ENCODE peak calls at places on chromosomes 1 and 21, in ten cellular contexts. C, D, F, B, K, X, W, S, P and Y are unnamed samples. For H3K27me3, the result is how much of the 10 kb centered on the place peaks cover.

GRCh38 chr1:225449261-225449660 is 21.4 kb upstream of the LBR start:
- DNase-seq in K (no peak), X (no peak), P (no peak), C (no peak), S (no peak), F (no peak), B (no peak), D (no peak), W (no peak), Y (no peak)

GRCh38 chr1:228334954-228335353 is 71.7 kb downstream of the TRIM11 start:
- DNase-seq in B (no peak), F (no peak), C (peak), D (no peak), X (no peak), S (no peak), K (no peak), W (no peak), P (no peak), Y (no peak)

GRCh38 chr21:32597205-32597604 is 11.9 kb upstream of the TCP10L start:
- DNase-seq in C (no peak), S (peak), B (peak), K (no peak), P (no peak), D (peak), X (no peak), W (no peak), F (peak), Y (no peak)

GRCh38 chr1:247452447-247453039 is 5.4 kb downstream of the OR2B11 start:
- DNase-seq in D (no peak), X (no peak), P (no peak), C (no peak), F (no peak), K (no peak), W (no peak), S (no peak), B (no peak), Y (no peak)

GRCh38 chr1:225498539-225499135 is 70.8 kb upstream of the LBR start:
- DNase-seq in K (no peak), W (no peak), S (no peak), D (peak), P (no peak), C (no peak), X (no peak), F (peak), B (peak), Y (peak)

GRCh38 chr21:25961042-25961441 is 209.5 kb downstream of the APP start:
- DNase-seq in B (no peak), K (peak), S (no peak), C (no peak), X (no peak), W (peak), P (no peak), F (no peak), D (no peak), Y (peak)

GRCh38 chr1:87435484-87435883 is 106.8 kb downstream of the LMO4 start:
- DNase-seq in C (no peak), W (no peak), D (no peak), X (no peak), S (no peak), F (peak), K (no peak), P (no peak), B (peak), Y (no peak)

GRCh38 chr1:208523007-208523406 is 278.8 kb upstream of the PLXNA2 start:
- DNase-seq in W (no peak), X (no peak), D (no peak), B (no peak), F (no peak), S (no peak), P (no peak), K (no peak), C (no peak), Y (no peak)

GRCh38 chr1:3864884-3865283 is 7.6 kb downstream of the DFFB start:
- DNase-seq in W (no peak), P (no peak), K (no peak), F (no peak), C (no peak), B (no peak), D (no peak), S (no peak), X (no peak), Y (no peak)

GRCh38 chr1:58883037-58883887 is 99.4 kb upstream of the JUN start:
- DNase-seq in B (peak), C (no peak), W (peak), P (peak), X (peak), D (peak), K (peak), F (peak), S (peak), Y (peak)

GRCh38 chr21:46661211-46661625 is 25.7 kb downstream of the PRMT2 start:
- DNase-seq in K (peak), B (peak), P (peak), D (peak), W (peak), F (peak), S (peak), X (peak), C (no peak), Y (no peak)

GRCh38 chr1:40877681-40878080 is 15.5 kb upstream of the CITED4 start:
- DNase-seq in D (peak), B (peak), W (no peak), C (peak), K (peak), P (peak), X (no peak), S (peak), F (peak), Y (peak)

GRCh38 chr1:110783292-110783918 is 89.5 kb upstream of the CD53 start:
- DNase-seq in S (no peak), P (no peak), W (peak), F (peak), C (no peak), D (peak), X (peak), B (peak), K (peak), Y (peak)

GRCh38 chr1:152707860-152708259 is at the start of gene LCE4A:
- DNase-seq in X (no peak), B (no peak), S (no peak), D (no peak), C (no peak), W (no peak), K (no peak), F (no peak), P (no peak), Y (no peak)

DNA sequence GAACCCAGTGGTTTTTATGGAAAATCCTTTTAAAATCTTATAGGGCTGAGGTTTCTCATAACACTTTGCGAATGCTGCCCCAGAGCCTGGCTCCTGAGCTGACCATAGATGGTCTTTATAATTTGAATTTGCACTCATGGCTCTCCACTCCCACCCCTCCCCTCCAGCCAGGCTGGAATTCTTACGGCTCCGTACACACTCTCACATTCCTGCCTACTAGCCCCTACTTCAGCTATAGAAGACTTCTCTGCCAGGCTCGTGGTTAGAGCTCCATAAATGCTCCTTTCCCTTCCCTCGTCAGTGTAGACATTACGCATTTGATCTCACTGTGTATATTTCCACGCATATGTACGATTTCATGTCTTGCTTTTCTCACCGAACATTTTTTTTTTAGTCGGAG is 5.4 kb upstream of the HSPG2 start:
- DNase-seq in D (no peak), S (no peak), F (no peak), P (no peak), W (no peak), K (no peak), C (no peak), X (no peak), B (no peak), Y (no peak)
- H3K27me3 ChIP-seq in D (under half), S (under half), F (under half), P (under half), W (under half), K (under half), C (under half), X (under half), B (under half), Y (under half)

GRCh38 chr1:12168451-12169160 is 1.8 kb downstream of the TNFRSF1B start:
- DNase-seq in K (no peak), D (no peak), P (no peak), W (no peak), B (no peak), S (no peak), X (no peak), F (no peak), C (no peak), Y (no peak)
- H3K27me3 ChIP-seq in K (under half), D (under half), P (under half), W (under half), B (under half), S (under half), X (under half), F (under half), C (under half), Y (under half)

GRCh38 chr1:160658162-160658955 is 11.5 kb upstream of the SLAMF1 start:
- DNase-seq in W (no peak), F (peak), D (no peak), K (peak), S (no peak), B (no peak), C (no peak), X (no peak), P (no peak), Y (no peak)

GRCh38 chr1:160659566-160659965 is 12.7 kb upstream of the SLAMF1 start:
- DNase-seq in D (no peak), X (no peak), C (no peak), K (no peak), F (no peak), S (no peak), B (no peak), P (no peak), W (no peak), Y (no peak)

GRCh38 chr1:160657477-160657820 is 10.6 kb upstream of the SLAMF1 start:
- DNase-seq in K (no peak), C (no peak), D (no peak), W (no peak), F (peak), P (no peak), S (no peak), X (no peak), B (no peak), Y (no peak)

GRCh38 chr1:160656737-160657476 is 10.1 kb upstream of the SLAMF1 start:
- DNase-seq in B (no peak), X (no peak), S (no peak), K (no peak), F (peak), P (no peak), W (no peak), C (no peak), D (no peak), Y (no peak)

GRCh38 chr1:160658956-160659255 is 12.1 kb upstream of the SLAMF1 start:
- DNase-seq in F (no peak), W (no peak), D (no peak), P (no peak), B (no peak), X (no peak), S (no peak), K (peak), C (no peak), Y (no peak)
- H3K27me3 ChIP-seq in F (under half), W (under half), D (under half), P (under half), B (under half), X (under half), S (under half), K (under half), C (under half), Y (under half)

GRCh38 chr1:2856821-2857290 is 55.4 kb upstream of the TTC34 start:
- DNase-seq in S (no peak), X (no peak), F (no peak), B (no peak), K (no peak), D (no peak), C (no peak), P (no peak), W (no peak), Y (no peak)
- H3K27me3 ChIP-seq in S (under half), X (under half), F (under half), B (under half), K (under half), D (under half), C (half or more), P (half or more), W (half or more), Y (half or more)

GRCh38 chr1:7505871-7506676 is 265.0 kb upstream of the VAMP3 start:
- DNase-seq in B (no peak), S (no peak), C (no peak), D (no peak), F (no peak), P (no peak), X (no peak), W (no peak), K (no peak), Y (no peak)

GRCh38 chr1:7504438-7504720 is 266.7 kb upstream of the VAMP3 start:
- DNase-seq in P (no peak), X (no peak), W (no peak), K (no peak), C (no peak), D (no peak), F (no peak), B (no peak), S (no peak), Y (no peak)

GRCh38 chr1:7503691-7504437 is 267.2 kb upstream of the VAMP3 start:
- DNase-seq in X (no peak), B (no peak), C (no peak), F (no peak), P (no peak), S (no peak), D (no peak), K (no peak), W (no peak), Y (no peak)

GRCh38 chr1:7506677-7507619 is 264.1 kb upstream of the VAMP3 start:
- DNase-seq in D (no peak), C (no peak), F (no peak), P (no peak), S (no peak), K (no peak), B (no peak), W (no peak), X (no peak), Y (no peak)

DNA sequence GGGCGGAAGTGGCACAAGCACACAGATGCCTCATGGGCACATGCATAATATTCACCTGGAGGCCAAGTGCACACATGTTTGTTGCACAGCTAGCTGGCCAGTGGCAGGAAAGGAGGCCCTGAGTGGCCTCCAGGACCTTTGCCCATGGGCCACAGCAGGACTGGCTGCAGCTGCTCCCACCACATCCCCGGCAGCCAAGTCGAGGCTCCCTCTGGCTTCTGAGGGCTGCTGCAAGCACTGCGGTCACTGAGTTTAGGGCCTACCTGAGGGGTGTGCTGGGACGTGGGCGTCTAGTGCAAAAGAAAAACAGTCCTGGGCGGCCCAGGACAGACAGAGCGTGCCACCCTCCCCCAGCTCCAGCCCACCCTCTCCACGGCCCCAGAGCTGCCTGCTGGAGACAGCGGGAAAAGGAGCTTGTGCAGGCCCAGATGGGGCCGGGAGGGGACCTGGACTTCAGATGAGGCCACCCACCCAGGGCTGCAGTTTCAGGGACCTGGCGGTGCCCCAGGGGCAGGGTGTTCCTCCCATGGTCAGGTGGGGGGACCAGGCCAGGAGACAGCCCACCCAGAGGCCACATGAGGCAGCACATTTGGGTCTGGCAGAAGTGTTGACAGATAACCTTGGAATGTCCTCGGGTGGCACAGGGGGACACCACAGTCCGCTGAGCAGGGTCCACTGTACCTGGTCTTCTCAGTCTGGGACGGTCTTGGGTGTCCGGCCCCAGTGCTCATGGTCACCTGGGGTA is 265.8 kb upstream of the VAMP3 start:
- DNase-seq in W (no peak), D (no peak), S (no peak), K (no peak), B (no peak), C (no peak), P (no peak), X (no peak), F (no peak), Y (no peak)
- H3K27me3 ChIP-seq in W (half or more), D (under half), S (under half), K (under half), B (under half), C (under half), P (under half), X (under half), F (under half), Y (under half)

GRCh38 chr1:205024679-205025078 is 18.3 kb upstream of the CNTN2 start:
- DNase-seq in C (no peak), B (no peak), K (no peak), W (no peak), D (no peak), S (no peak), X (no peak), F (no peak), P (no peak), Y (no peak)
- H3K27me3 ChIP-seq in C (under half), B (under half), K (under half), W (under half), D (under half), S (half or more), X (under half), F (under half), P (half or more), Y (under half)